ENCODE peak calls at places on chromosomes 16 and 17, in four cellular contexts. S is pancreas; F is stimulated activated naive B cell treated with anti-CD40 and anti-IgM and Interleukin-4, amounts not matched to agents 10 μg/mL and 1 μg/mL and 100 μg/mL, for 72 hours; O is Panc1. L is an unnamed sample.

GRCh38 chr16:66925322-66925840 is at the start of gene RRAD:
- DNase-seq in S (no peak), F (no peak), O (no peak), L (no peak)

GRCh38 chr16:57268804-57269800 is 15.4 kb downstream of the PLLP start:
- DNase-seq in S (peak; percentile 46), F (no peak), O (no peak), L (no peak)

GRCh38 chr16:13138528-13138927 is 237.1 kb downstream of the SHISA9 start:
- DNase-seq in S (no peak), F (no peak), O (no peak), L (no peak)

GRCh38 chr17:29412780-29413565 is 22.8 kb downstream of the TAOK1 start:
- DNase-seq in S (no peak), F (no peak), O (no peak), L (no peak)

GRCh38 chr16:11236855-11237254 is 19.1 kb downstream of the SOCS1 start:
- DNase-seq in S (no peak), F (no peak), O (no peak), L (no peak)

GRCh38 chr17:34567665-34568064 is 11.7 kb upstream of the TMEM132E start:
- DNase-seq in S (no peak), F (no peak), O (no peak), L (no peak)

GRCh38 chr16:1678500-1679098 is 520 bp downstream of the JPT2 start:
- DNase-seq in S (peak; percentile 44), F (peak; percentile 39), O (no peak), L (no peak)

GRCh38 chr17:81387235-81388060 is 7.8 kb upstream of the BAHCC1 start:
- DNase-seq in S (peak; percentile 64), F (peak; percentile 58), O (no peak), L (no peak)

GRCh38 chr17:77203436-77203835 is 62.7 kb downstream of the SEC14L1 start:
- DNase-seq in S (no peak), F (no peak), O (no peak), L (no peak)